ENCODE peak calls at places on chromosomes 13 and 19, in nine cellular contexts. H is activated CD4-positive, alpha-beta T cell treated with anti-CD3 and anti-CD28 coated beads, Interleukin-2, amount 10 ng/mL, durations not matched to agents 7 days and 5 days; T is NCI-H2171; D is GM23248; A is astrocyte of the cerebellum; J is AG10803; M is T-cell; W is COR-L47; F is NCI-H69. V is an unnamed sample.

GRCh38 chr19:10043286-10043927 is 30.1 kb downstream of the RDH8 start:
- DNase-seq in H (no peak), A (no peak), W (no peak), T (peak; percentile 50), F (no peak), J (peak; percentile 39), D (peak; percentile 60), M (no peak), V (no peak)

GRCh38 chr19:14006766-14007562 is 844 bp upstream of the RFX1 start:
- DNase-seq in D (no peak), J (no peak), T (peak; percentile 93), M (no peak), W (peak; percentile 94), A (no peak), H (no peak), F (peak; percentile 99), V (no peak)

GRCh38 chr13:20461860-20462532 is 63.7 kb downstream of the CRYL1 start:
- DNase-seq in M (no peak), A (peak; percentile 26), F (no peak), W (peak; percentile 1), H (no peak), J (no peak), T (no peak), D (no peak), V (no peak)

GRCh38 chr13:81021284-81021683 is 680.4 kb upstream of the SPRY2 start:
- DNase-seq in D (no peak), T (no peak), H (no peak), W (no peak), M (no peak), A (no peak), F (no peak), J (no peak), V (no peak)

GRCh38 chr13:92951273-92951820 is 275.3 kb upstream of the GPC6 start:
- DNase-seq in J (no peak), T (no peak), H (no peak), D (no peak), F (peak; percentile 24), M (no peak), W (no peak), A (no peak), V (no peak)

GRCh38 chr13:31485651-31486051 is 253.7 kb upstream of the RXFP2 start:
- DNase-seq in M (no peak), D (peak; percentile 60), W (no peak), H (no peak), A (no peak), T (no peak), F (no peak), J (no peak), V (no peak)

GRCh38 chr13:67119481-67119883 is 110.7 kb downstream of the PCDH9 start:
- DNase-seq in T (no peak), H (no peak), F (peak; percentile 87), A (peak; percentile 90), J (peak; percentile 72), M (no peak), W (no peak), D (peak; percentile 20), V (peak; percentile 1)

GRCh38 chr13:110528911-110529310 is 32.6 kb downstream of the RAB20 start:
- DNase-seq in D (no peak), T (no peak), J (no peak), H (no peak), M (no peak), F (no peak), A (no peak), W (no peak), V (no peak)

GRCh38 chr13:50156140-50156539 is 140.9 kb downstream of the KCNRG start:
- DNase-seq in J (peak; percentile 53), D (peak; percentile 82), M (no peak), T (no peak), W (no peak), F (no peak), A (peak; percentile 43), H (no peak), V (no peak)

GRCh38 chr19:48999481-49000325 is 6.0 kb downstream of the RUVBL2 start:
- DNase-seq in J (peak; percentile 74), M (peak; percentile 63), H (peak; percentile 77), D (peak; percentile 91), A (peak; percentile 66), W (no peak), F (peak; percentile 53), T (no peak), V (no peak)

GRCh38 chr13:38758278-38758677 is 71.4 kb downstream of the FREM2 start:
- DNase-seq in D (no peak), A (no peak), H (no peak), T (no peak), W (no peak), J (no peak), F (peak; percentile 77), M (no peak), V (no peak)

GRCh38 chr19:19514215-19514633 is 1.1 kb downstream of the TSSK6 start:
- DNase-seq in W (no peak), J (peak; percentile 56), M (no peak), D (peak; percentile 20), T (no peak), F (no peak), A (no peak), H (no peak), V (no peak)

GRCh38 chr19:49430678-49431329 is 5.6 kb downstream of the GFY start:
- DNase-seq in A (no peak), J (no peak), F (peak; percentile 48), T (no peak), H (peak; percentile 42), M (no peak), W (no peak), D (peak; percentile 36), V (no peak)

GRCh38 chr13:39682310-39682709 is 26.8 kb downstream of the COG6 start:
- DNase-seq in A (no peak), T (no peak), W (no peak), M (no peak), J (no peak), F (no peak), D (no peak), H (no peak), V (no peak)

GRCh38 chr13:50401721-50402510 is 386.7 kb downstream of the KCNRG start:
- DNase-seq in M (no peak), T (no peak), D (peak; percentile 69), J (peak; percentile 53), H (no peak), A (no peak), W (no peak), F (no peak), V (peak; percentile 48)

GRCh38 chr13:28466151-28466550 is 28.8 kb downstream of the FLT1 start:
- DNase-seq in D (no peak), F (no peak), T (no peak), H (no peak), M (no peak), A (no peak), J (no peak), W (no peak), V (no peak)

GRCh38 chr19:35052599-35053190 is 11.2 kb downstream of the HPN start:
- DNase-seq in T (no peak), D (no peak), H (no peak), A (no peak), J (no peak), M (no peak), F (no peak), W (no peak), V (no peak)

GRCh38 chr13:30845297-30846214 is 60.5 kb upstream of the MEDAG start:
- DNase-seq in A (no peak), M (no peak), T (no peak), W (no peak), F (no peak), H (no peak), D (no peak), J (no peak), V (no peak)

GRCh38 chr19:48768989-48769713 is 13.8 kb downstream of the FGF21 start:
- DNase-seq in F (no peak), A (no peak), J (no peak), M (no peak), H (no peak), T (no peak), D (no peak), W (no peak), V (no peak)

GRCh38 chr13:106513025-106513424 is 22.4 kb downstream of the EFNB2 start:
- DNase-seq in D (peak; percentile 9), M (no peak), H (no peak), W (peak; percentile 45), F (no peak), T (no peak), A (no peak), J (no peak), V (no peak)

GRCh38 chr19:8487137-8487851 is 15.1 kb downstream of the PRAM1 start:
- DNase-seq in A (no peak), M (peak; percentile 64), W (no peak), F (peak; percentile 18), J (no peak), D (no peak), T (no peak), H (peak; percentile 76), V (no peak)

GRCh38 chr13:40550130-40550529 is 116.3 kb downstream of the FOXO1 start:
- DNase-seq in D (peak; percentile 14), H (no peak), J (peak; percentile 14), T (no peak), A (no peak), W (no peak), F (no peak), M (no peak), V (no peak)

GRCh38 chr19:53626941-53627340 is 4.9 kb upstream of the DPRX start:
- DNase-seq in H (no peak), J (no peak), W (no peak), D (no peak), F (no peak), A (no peak), T (no peak), M (no peak), V (no peak)

GRCh38 chr19:4512070-4512469 is 6.2 kb downstream of the PLIN4 start:
- DNase-seq in D (no peak), F (no peak), A (no peak), H (no peak), T (no peak), M (no peak), J (no peak), W (no peak), V (no peak)

GRCh38 chr13:22130254-22130653 is 459.4 kb downstream of the FGF9 start:
- DNase-seq in A (no peak), F (no peak), M (no peak), T (no peak), H (no peak), J (no peak), D (no peak), W (no peak), V (no peak)

GRCh38 chr19:27794444-27795042 is 1418.4 kb downstream of the UQCRFS1 start:
- DNase-seq in D (peak; percentile 79), W (no peak), F (no peak), M (no peak), H (peak; percentile 19), T (no peak), A (no peak), J (peak; percentile 40), V (no peak)

GRCh38 chr13:33490461-33491327 is 205.1 kb upstream of the STARD13 start:
- DNase-seq in M (no peak), T (no peak), J (peak; percentile 58), D (peak; percentile 23), H (no peak), W (no peak), A (no peak), F (no peak), V (no peak)

GRCh38 chr13:39353988-39354387 is 249.0 kb downstream of the LHFPL6 start:
- DNase-seq in M (no peak), D (peak; percentile 55), T (no peak), F (no peak), A (peak; percentile 27), J (peak; percentile 79), W (no peak), H (no peak), V (no peak)

GRCh38 chr19:7756258-7756657 is 6.8 kb upstream of the CLEC4M start:
- DNase-seq in T (no peak), F (no peak), W (no peak), M (no peak), J (no peak), D (no peak), A (no peak), H (no peak), V (no peak)

GRCh38 chr19:2054763-2055162 is 3.7 kb upstream of the MKNK2 start:
- DNase-seq in F (peak; percentile 73), D (no peak), J (no peak), W (peak; percentile 24), M (no peak), T (no peak), A (no peak), H (no peak), V (no peak)

GRCh38 chr19:16605552-16605951 is 22.5 kb downstream of the MED26 start:
- DNase-seq in D (no peak), M (no peak), F (peak; percentile 60), H (no peak), J (no peak), W (no peak), A (no peak), T (no peak), V (peak; percentile 47)

V was measured in NCI-H446 treated with DMSO at 0.1 percent for 48 hours.